ENCODE peak calls at places on chromosomes 2 and 18, in ten cellular contexts. U, N, R, W, D, H, Z, O, I and Y are unnamed samples.
A peak's percentile ranks its signal among the peaks of the same experiment; 100 is the strongest.

GRCh38 chr2:224086226-224086911 is 47.3 kb upstream of the SERPINE2 start:
- DNase-seq in U (no peak), N (peak; percentile 93), R (peak; percentile 88), W (peak; percentile 98), D (peak; percentile 72), H (peak; percentile 57), Z (peak; percentile 97), O (peak; percentile 77), I (no peak), Y (peak; percentile 94)

GRCh38 chr2:29747786-29748470 is 173.5 kb downstream of the ALK start:
- DNase-seq in U (no peak), N (peak; percentile 56), R (peak; percentile 99), W (peak; percentile 90), D (no peak), H (peak; percentile 77), Z (peak; percentile 100), O (peak; percentile 99), I (no peak), Y (peak; percentile 94)

GRCh38 chr18:70420151-70420898 is 131.5 kb downstream of the SOCS6 start:
- DNase-seq in U (no peak), N (peak; percentile 93), R (no peak), W (peak; percentile 87), D (no peak), H (no peak), Z (no peak), O (no peak), I (no peak), Y (peak; percentile 79)

GRCh38 chr2:117917223-117917917 is 96.5 kb downstream of the CCDC93 start:
- DNase-seq in U (no peak), N (peak; percentile 8), R (no peak), W (peak; percentile 14), D (no peak), H (peak; percentile 5), Z (no peak), O (no peak), I (no peak), Y (peak; percentile 23)

GRCh38 chr2:113181491-113182051 is 7.8 kb downstream of the PSD4 start:
- DNase-seq in U (no peak), N (no peak), R (no peak), W (no peak), D (no peak), H (no peak), Z (no peak), O (no peak), I (no peak), Y (no peak)

GRCh38 chr2:29611261-29611660 is 310.1 kb downstream of the ALK start:
- DNase-seq in U (no peak), N (no peak), R (no peak), W (no peak), D (no peak), H (no peak), Z (no peak), O (no peak), I (no peak), Y (no peak)

GRCh38 chr2:242030858-242031257 is 161.3 kb downstream of the RTP5 start:
- DNase-seq in U (peak; percentile 7), N (no peak), R (no peak), W (no peak), D (no peak), H (no peak), Z (no peak), O (no peak), I (no peak), Y (no peak)

GRCh38 chr2:223121317-223121716 is 69.3 kb downstream of the KCNE4 start:
- DNase-seq in U (no peak), N (no peak), R (no peak), W (no peak), D (no peak), H (no peak), Z (no peak), O (no peak), I (no peak), Y (no peak)

GRCh38 chr2:117985092-117985491 is 28.8 kb downstream of the CCDC93 start:
- DNase-seq in U (no peak), N (no peak), R (no peak), W (no peak), D (no peak), H (no peak), Z (peak; percentile 11), O (no peak), I (no peak), Y (no peak)

GRCh38 chr2:6353669-6354068 is 512.0 kb downstream of the CMPK2 start:
- DNase-seq in U (no peak), N (no peak), R (no peak), W (no peak), D (no peak), H (no peak), Z (no peak), O (no peak), I (no peak), Y (no peak)

GRCh38 chr2:147531299-147531698 is 313.5 kb upstream of the ACVR2A start:
- DNase-seq in U (no peak), N (peak; percentile 34), R (no peak), W (no peak), D (no peak), H (no peak), Z (no peak), O (no peak), I (no peak), Y (no peak)

GRCh38 chr2:141766225-141766624 is 364.6 kb downstream of the LRP1B start:
- DNase-seq in U (no peak), N (no peak), R (no peak), W (no peak), D (no peak), H (no peak), Z (no peak), O (no peak), I (no peak), Y (no peak)

GRCh38 chr2:225124311-225124832 is 82.1 kb upstream of the DOCK10 start:
- DNase-seq in U (no peak), N (no peak), R (no peak), W (peak; percentile 55), D (no peak), H (no peak), Z (no peak), O (no peak), I (no peak), Y (no peak)

GRCh38 chr2:24832991-24833671 is 39.9 kb downstream of the CENPO start:
- DNase-seq in U (no peak), N (no peak), R (no peak), W (no peak), D (no peak), H (no peak), Z (no peak), O (no peak), I (no peak), Y (no peak)

GRCh38 chr2:46290019-46290418 is 7.2 kb upstream of the EPAS1 start:
- DNase-seq in U (no peak), N (no peak), R (no peak), W (no peak), D (no peak), H (no peak), Z (no peak), O (no peak), I (no peak), Y (no peak)

GRCh38 chr2:112242384-112242783 is 12.5 kb downstream of the ZC3H8 start:
- DNase-seq in U (no peak), N (no peak), R (no peak), W (no peak), D (no peak), H (no peak), Z (no peak), O (no peak), I (no peak), Y (no peak)

GRCh38 chr2:19785432-19785831 is 116.4 kb downstream of the TTC32 start:
- DNase-seq in U (no peak), N (peak; percentile 88), R (no peak), W (peak; percentile 71), D (no peak), H (no peak), Z (peak; percentile 23), O (no peak), I (no peak), Y (no peak)

GRCh38 chr2:64807417-64807816 is 153.7 kb upstream of the SERTAD2 start:
- DNase-seq in U (no peak), N (peak; percentile 97), R (peak; percentile 70), W (peak; percentile 99), D (no peak), H (peak; percentile 41), Z (peak; percentile 98), O (peak; percentile 100), I (no peak), Y (peak; percentile 99)
- TF ChIP-seq CTCF in U (no peak), N (no peak), R (no peak), W (peak; percentile 12), D (no peak), H (no peak), Z (peak; percentile 19), O (peak; percentile 16), I (no peak), Y (peak; percentile 53)

GRCh38 chr2:191869178-191869577 is 22.3 kb upstream of the CAVIN2 start:
- DNase-seq in U (no peak), N (peak; percentile 40), R (peak; percentile 57), W (no peak), D (no peak), H (no peak), Z (no peak), O (no peak), I (no peak), Y (peak; percentile 33)
- TF ChIP-seq CTCF in U (no peak), N (peak; percentile 32), R (peak; percentile 64), W (peak; percentile 27), D (no peak), H (no peak), Z (peak; percentile 15), O (peak; percentile 52), I (no peak), Y (peak; percentile 74)

DNA sequence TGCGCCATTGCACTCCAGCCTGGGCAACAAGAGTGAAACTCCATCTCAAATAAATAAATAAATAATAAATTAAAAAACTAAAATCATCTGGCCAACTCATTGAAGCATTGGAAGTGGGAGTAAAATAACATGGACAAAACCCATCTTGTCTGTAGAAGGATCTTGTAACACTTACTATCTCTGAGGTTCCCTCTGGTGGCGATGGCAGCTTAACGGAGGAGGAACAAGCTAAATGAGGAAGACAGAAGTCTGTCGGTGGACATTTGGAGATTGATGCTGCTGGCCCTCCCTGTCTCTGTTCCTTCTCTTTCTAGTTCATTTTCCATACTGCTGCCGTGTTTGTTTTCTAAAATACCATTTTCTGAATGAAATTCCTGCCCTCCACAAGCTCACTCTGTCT is 43.4 kb downstream of the ZCCHC2 start:
- DNase-seq in U (no peak), N (peak; percentile 29), R (no peak), W (peak; percentile 24), D (peak; percentile 75), H (peak; percentile 13), Z (no peak), O (no peak), I (peak; percentile 29), Y (no peak)
- TF ChIP-seq CTCF in U (peak; percentile 45), N (peak; percentile 16), R (peak; percentile 19), W (peak; percentile 20), D (no peak), H (peak; percentile 11), Z (no peak), O (no peak), I (no peak), Y (peak; percentile 41)

DNA sequence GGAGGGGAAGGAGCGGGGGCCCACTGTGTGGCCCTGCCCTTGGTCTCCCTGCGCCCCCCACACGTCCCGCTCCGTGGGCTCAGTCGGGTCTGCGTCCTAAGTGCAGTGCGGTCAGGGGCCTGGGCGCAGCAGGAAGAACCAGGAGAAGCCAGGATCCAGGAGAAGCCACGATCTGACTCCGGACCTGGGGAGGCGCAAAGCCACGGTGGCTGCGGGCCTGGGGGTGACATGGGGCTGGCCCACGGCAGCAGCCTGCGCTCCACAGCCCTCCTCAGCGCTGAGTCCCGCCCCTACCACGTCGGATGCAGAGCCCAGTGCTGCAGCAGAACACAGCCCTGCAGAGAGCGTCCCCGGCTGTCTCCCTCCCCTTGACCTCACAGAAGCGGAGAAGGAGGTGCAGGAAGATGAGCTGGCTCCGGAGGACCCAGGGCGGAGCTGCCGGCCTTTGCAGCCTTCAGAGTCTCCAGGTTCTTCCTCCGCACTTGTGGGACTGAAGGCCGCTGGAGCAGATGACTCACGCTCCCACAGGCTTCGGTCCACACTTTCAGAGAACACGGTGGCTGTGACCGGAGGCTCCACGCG is 589.2 kb upstream of the SALL3 start:
- DNase-seq in U (no peak), N (no peak), R (no peak), W (no peak), D (no peak), H (no peak), Z (no peak), O (peak; percentile 1), I (no peak), Y (no peak)
- TF ChIP-seq CTCF in U (no peak), N (no peak), R (no peak), W (no peak), D (no peak), H (no peak), Z (no peak), O (no peak), I (no peak), Y (no peak)